ENCODE peak calls at places on chromosomes 3 and 15, in seven cellular contexts. X is GM23338, T is PC-9, U is uterus, M is breast epithelium, E is left lung, Z is thoracic aorta. R is an unnamed sample.

GRCh38 chr3:57224856-57225255 is 2.7 kb upstream of the APPL1 start:
- DNase-seq in X (no peak), T (no peak), U (no peak), M (no peak), E (no peak), Z (no peak), R (no peak)

GRCh38 chr3:24242012-24242698 is 252.5 kb downstream of the THRB start:
- DNase-seq in X (peak; percentile 24), T (peak; percentile 75), U (no peak), M (no peak), E (no peak), Z (no peak), R (no peak)

GRCh38 chr3:197430961-197431910 is 124.5 kb downstream of the BDH1 start:
- DNase-seq in X (no peak), T (no peak), U (no peak), M (no peak), E (no peak), Z (no peak), R (no peak)

GRCh38 chr3:136728918-136729317 is 23.3 kb downstream of the STAG1 start:
- DNase-seq in X (peak; percentile 44), T (no peak), U (no peak), M (no peak), E (no peak), Z (no peak), R (no peak)

GRCh38 chr3:32969656-32970055 is 18.2 kb downstream of the CCR4 start:
- DNase-seq in X (no peak), T (peak; percentile 42), U (no peak), M (no peak), E (no peak), Z (no peak), R (no peak)

GRCh38 chr3:34038131-34038530 is 239.7 kb downstream of the PDCD6IP start:
- DNase-seq in X (no peak), T (no peak), U (no peak), M (no peak), E (no peak), Z (no peak), R (no peak)

GRCh38 chr3:180680097-180680430 is 775 bp upstream of the CCDC39 start:
- DNase-seq in X (peak; percentile 71), T (no peak), U (no peak), M (no peak), E (no peak), Z (no peak), R (peak; percentile 8)

GRCh38 chr3:19934098-19934566 is at the start of gene EFHB:
- DNase-seq in X (peak; percentile 96), T (no peak), U (no peak), M (no peak), E (no peak), Z (no peak), R (peak; percentile 63)

GRCh38 chr3:169966086-169966950 is at the start of gene SEC62:
- DNase-seq in X (peak; percentile 97), T (peak; percentile 81), U (peak; percentile 95), M (peak; percentile 95), E (peak; percentile 99), Z (peak; percentile 61), R (peak; percentile 96)

GRCh38 chr15:88636039-88636438 is 2.8 kb upstream of the ISG20 start:
- DNase-seq in X (peak; percentile 68), T (peak; percentile 82), U (no peak), M (peak; percentile 73), E (no peak), Z (no peak), R (peak; percentile 56)

GRCh38 chr3:126525853-126526667 is 2.1 kb downstream of the CHST13 start:
- DNase-seq in X (no peak), T (no peak), U (no peak), M (no peak), E (no peak), Z (no peak), R (no peak)

GRCh38 chr15:29838352-29839010 is 16.2 kb upstream of the TJP1 start:
- DNase-seq in X (no peak), T (no peak), U (no peak), M (no peak), E (no peak), Z (no peak), R (no peak)

GRCh38 chr3:50287262-50287661 is 5.0 kb downstream of the IFRD2 start:
- DNase-seq in X (no peak), T (no peak), U (no peak), M (no peak), E (no peak), Z (no peak), R (no peak)

GRCh38 chr3:130894130-130894872 is 417 bp downstream of the ATP2C1 start:
- DNase-seq in X (peak; percentile 61), T (no peak), U (peak; percentile 42), M (no peak), E (peak; percentile 87), Z (no peak), R (peak; percentile 44)

GRCh38 chr3:117524890-117525289 is 815.3 kb downstream of the TUSC7 start:
- DNase-seq in X (no peak), T (no peak), U (no peak), M (no peak), E (no peak), Z (no peak), R (no peak)

GRCh38 chr3:97872209-97873042 is 50.6 kb downstream of the CRYBG3 start:
- DNase-seq in X (no peak), T (peak; percentile 90), U (peak; percentile 17), M (no peak), E (no peak), Z (no peak), R (no peak)

GRCh38 chr3:169619793-169620192 is 43.7 kb downstream of the MECOM start:
- DNase-seq in X (peak; percentile 64), T (no peak), U (no peak), M (no peak), E (no peak), Z (no peak), R (no peak)

GRCh38 chr3:139906441-139906840 is 28.5 kb upstream of the CLSTN2 start:
- DNase-seq in X (no peak), T (peak; percentile 38), U (no peak), M (no peak), E (no peak), Z (no peak), R (no peak)

GRCh38 chr15:35118987-35119386 is 33.9 kb upstream of the NANOGP8 start:
- DNase-seq in X (no peak), T (no peak), U (no peak), M (no peak), E (no peak), Z (no peak), R (no peak)

GRCh38 chr15:99486371-99487336 is 79.1 kb upstream of the MEF2A start:
- DNase-seq in X (peak; percentile 55), T (peak; percentile 52), U (peak; percentile 70), M (peak; percentile 64), E (peak; percentile 85), Z (peak; percentile 65), R (peak; percentile 61)

GRCh38 chr15:54719325-54719724 is 477.4 kb downstream of the RSL24D1 start:
- DNase-seq in X (no peak), T (no peak), U (no peak), M (no peak), E (no peak), Z (no peak), R (no peak)

GRCh38 chr15:51842852-51843737 is 13.6 kb downstream of the TMOD3 start:
- DNase-seq in X (no peak), T (peak; percentile 57), U (no peak), M (no peak), E (no peak), Z (no peak), R (no peak)

GRCh38 chr15:51844747-51845426 is 15.4 kb downstream of the TMOD3 start:
- DNase-seq in X (no peak), T (peak; percentile 50), U (no peak), M (no peak), E (no peak), Z (no peak), R (no peak)

GRCh38 chr15:51842265-51842664 is 12.8 kb downstream of the TMOD3 start:
- DNase-seq in X (no peak), T (no peak), U (no peak), M (no peak), E (no peak), Z (no peak), R (no peak)

GRCh38 chr15:51837784-51838183 is 8.3 kb downstream of the TMOD3 start:
- DNase-seq in X (no peak), T (no peak), U (no peak), M (no peak), E (no peak), Z (no peak), R (no peak)

GRCh38 chr15:51841401-51842040 is 12.1 kb downstream of the TMOD3 start:
- DNase-seq in X (no peak), T (no peak), U (no peak), M (no peak), E (peak; percentile 70), Z (no peak), R (no peak)
- H3K4me3 ChIP-seq in X (no peak overlapping the region), T (no peak overlapping the region), U (no peak overlapping the region), M (no peak overlapping the region), E (no peak overlapping the region), Z (no peak overlapping the region), R (no peak overlapping the region)

DNA sequence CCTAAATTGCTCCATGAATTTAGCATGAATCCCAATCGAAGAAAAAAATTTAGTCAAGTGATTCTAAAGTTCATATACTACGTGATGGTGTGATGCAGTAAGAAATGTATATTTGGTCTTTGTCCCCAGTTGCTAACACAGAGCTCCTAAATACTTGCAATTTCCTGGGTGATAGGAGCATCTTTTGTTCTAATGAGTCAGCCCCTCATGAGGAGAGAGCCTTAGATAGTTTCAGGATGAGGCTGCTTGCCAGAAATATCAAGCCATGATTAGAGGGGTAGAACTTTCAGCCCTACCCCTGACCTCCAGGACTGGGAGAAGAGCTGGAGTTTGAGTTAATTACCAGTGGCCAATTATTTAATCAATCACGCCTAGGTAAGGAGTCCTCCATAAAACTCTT is 170.2 kb downstream of the PDE8A start:
- DNase-seq in X (no peak), T (no peak), U (no peak), M (no peak), E (no peak), Z (no peak), R (no peak)
- H3K27ac ChIP-seq in X (no peak overlapping the region), T (no peak overlapping the region), U (no peak overlapping the region), M (no peak overlapping the region), E (no peak overlapping the region), Z (no peak overlapping the region), R (no peak overlapping the region)

GRCh38 chr3:150145659-150146058 is 175.0 kb upstream of the PFN2 start:
- DNase-seq in X (no peak), T (no peak), U (no peak), M (no peak), E (no peak), Z (no peak), R (no peak)
- H3K4me1 ChIP-seq in X (peaks cover 7% of the 10 kb centered on the region), T (peaks cover 38% of the 10 kb centered on the region), U (no peaks in the 10 kb centered on the region), M (no peaks in the 10 kb centered on the region), E (no peaks in the 10 kb centered on the region), Z (peaks cover 31% of the 10 kb centered on the region), R (peaks cover 4% of the 10 kb centered on the region)

GRCh38 chr3:187005827-187006481 is 75.6 kb downstream of the ST6GAL1 start:
- DNase-seq in X (no peak), T (no peak), U (no peak), M (no peak), E (no peak), Z (no peak), R (no peak)
- H3K4me3 ChIP-seq in X (no peak overlapping the region), T (no peak overlapping the region), U (no peak overlapping the region), M (no peak overlapping the region), E (no peak overlapping the region), Z (no peak overlapping the region), R (no peak overlapping the region)

DNA sequence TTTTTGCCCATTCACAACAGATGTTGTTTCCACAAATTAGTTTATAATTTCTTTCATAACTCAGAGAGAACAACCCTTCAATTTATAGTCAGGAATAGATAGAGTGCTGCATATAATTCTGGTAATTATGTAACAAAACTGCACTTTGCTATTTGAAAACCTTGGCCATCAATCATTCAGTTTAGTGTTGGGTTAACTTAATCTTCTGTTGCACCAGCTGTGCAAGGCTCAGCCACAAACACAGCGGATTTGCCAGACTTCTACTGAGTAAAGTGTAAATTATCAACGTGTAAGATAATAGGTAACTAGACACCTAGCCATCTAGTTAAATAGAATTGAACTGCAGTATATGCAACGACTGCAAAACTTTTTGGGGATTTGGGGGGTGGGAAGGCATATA is 1064.3 kb upstream of the EPHA6 start:
- DNase-seq in X (no peak), T (no peak), U (no peak), M (no peak), E (no peak), Z (no peak), R (no peak)
- H3K27ac ChIP-seq in X (no peak overlapping the region), T (no peak overlapping the region), U (no peak overlapping the region), M (no peak overlapping the region), E (no peak overlapping the region), Z (no peak overlapping the region), R (no peak overlapping the region)

R was measured in transverse colon.